ENCODE peak calls at places on chromosomes 5 and 9, in seven cellular contexts. Y, U, R, L, W, F and P are unnamed samples.
A peak's percentile ranks its signal among the peaks of the same experiment; 100 is the strongest.

GRCh38 chr5:78691073-78691960 is 42.7 kb upstream of the LHFPL2 start:
- DNase-seq in Y (no peak), U (no peak), R (no peak), L (no peak), W (no peak), F (no peak), P (no peak)

GRCh38 chr5:109319351-109319750 is 90.4 kb downstream of the PJA2 start:
- DNase-seq in Y (no peak), U (no peak), R (no peak), L (no peak), W (no peak), F (no peak), P (no peak)

GRCh38 chr5:27708579-27708978 is 670.2 kb upstream of the CDH9 start:
- DNase-seq in Y (no peak), U (peak; percentile 11), R (no peak), L (no peak), W (no peak), F (no peak), P (no peak)

GRCh38 chr5:26791433-26791832 is 247.0 kb downstream of the CDH9 start:
- DNase-seq in Y (no peak), U (no peak), R (no peak), L (no peak), W (no peak), F (no peak), P (no peak)

GRCh38 chr9:81560851-81561732 is 128.3 kb downstream of the TLE1 start:
- DNase-seq in Y (no peak), U (peak; percentile 26), R (no peak), L (no peak), W (no peak), F (no peak), P (no peak)

GRCh38 chr9:130912932-130913598 is 16.5 kb upstream of the QRFP start:
- DNase-seq in Y (no peak), U (peak; percentile 59), R (peak; percentile 87), L (no peak), W (no peak), F (no peak), P (peak; percentile 92)

GRCh38 chr9:100428871-100429654 is 2.1 kb downstream of the MSANTD3 start:
- DNase-seq in Y (no peak), U (peak; percentile 98), R (no peak), L (peak; percentile 97), W (no peak), F (no peak), P (peak; percentile 98)

GRCh38 chr9:34392511-34392910 is 15.8 kb upstream of the MYORG start:
- DNase-seq in Y (no peak), U (no peak), R (no peak), L (no peak), W (no peak), F (no peak), P (no peak)

DNA sequence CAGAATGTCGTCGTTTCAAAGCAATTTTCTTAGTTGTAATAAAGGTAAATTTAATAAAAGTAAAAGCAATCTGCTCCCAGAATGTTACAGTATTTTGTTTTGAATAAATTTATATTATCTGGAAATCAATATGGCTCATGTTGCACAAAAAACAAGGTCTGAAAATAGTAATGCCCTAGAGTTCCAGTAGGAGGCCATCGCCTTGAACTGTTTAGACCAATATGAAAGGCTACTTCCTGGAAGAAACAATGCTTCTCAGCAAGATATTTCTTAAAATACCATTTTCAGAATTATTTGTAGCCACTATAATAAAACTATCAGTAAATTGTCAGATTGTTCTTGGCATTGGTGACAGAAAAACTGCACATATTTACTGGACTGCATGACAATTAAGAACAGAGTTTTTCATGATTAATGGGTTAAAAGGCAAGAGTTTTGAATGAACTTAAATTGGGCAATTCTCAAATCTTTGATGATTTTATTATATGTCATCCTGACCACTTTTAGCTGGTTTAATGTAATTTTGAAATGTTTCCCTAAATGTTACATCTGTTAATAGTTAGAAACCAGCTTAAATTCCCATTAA is 153.2 kb downstream of the COMMD10 start:
- DNase-seq in Y (no peak), U (no peak), R (no peak), L (no peak), W (no peak), F (no peak), P (peak; percentile 1)
- TF ChIP-seq CTCF in Y (no peak), U (peak; percentile 16), R (no peak), L (peak; percentile 27), W (no peak), F (no peak), P (peak; percentile 28)

GRCh38 chr5:110726249-110727024 is at the start of gene TMEM232:
- DNase-seq in Y (peak; percentile 86), U (peak; percentile 81), R (peak; percentile 73), L (peak; percentile 33), W (peak; percentile 80), F (peak; percentile 78), P (peak; percentile 30)
- H3K4me3 ChIP-seq in Y (peak within 1 kb of the TSS; percentile 11), U (peak within 1 kb of the TSS; percentile 44), R (peak within 1 kb of the TSS; percentile 65), L (peak within 1 kb of the TSS; percentile 28), W (no peak within 1 kb of the TSS), F (peak within 1 kb of the TSS; percentile 30), P (peak within 1 kb of the TSS; percentile 40)

GRCh38 chr5:76583163-76584047 is 39.8 kb downstream of the F2RL2 start:
- DNase-seq in Y (peak; percentile 41), U (peak; percentile 43), R (no peak), L (no peak), W (no peak), F (no peak), P (no peak)
- TF ChIP-seq CTCF in Y (peak; percentile 49), U (peak; percentile 50), R (no peak), L (peak; percentile 21), W (peak; percentile 14), F (peak; percentile 9), P (peak; percentile 34)

GRCh38 chr5:160312960-160313734 is 783 bp upstream of the CCNJL start:
- DNase-seq in Y (no peak), U (no peak), R (no peak), L (no peak), W (no peak), F (no peak), P (no peak)

GRCh38 chr5:160310140-160310909 is 2.0 kb downstream of the CCNJL start:
- DNase-seq in Y (no peak), U (no peak), R (no peak), L (no peak), W (no peak), F (no peak), P (no peak)

GRCh38 chr5:160311491-160312138 is 749 bp downstream of the CCNJL start:
- DNase-seq in Y (peak; percentile 8), U (peak; percentile 13), R (peak; percentile 55), L (no peak), W (peak; percentile 51), F (no peak), P (no peak)

GRCh38 chr5:160312139-160312959 is at the start of gene CCNJL:
- DNase-seq in Y (peak; percentile 41), U (peak; percentile 49), R (peak; percentile 66), L (no peak), W (peak; percentile 66), F (peak; percentile 19), P (no peak)

DNA sequence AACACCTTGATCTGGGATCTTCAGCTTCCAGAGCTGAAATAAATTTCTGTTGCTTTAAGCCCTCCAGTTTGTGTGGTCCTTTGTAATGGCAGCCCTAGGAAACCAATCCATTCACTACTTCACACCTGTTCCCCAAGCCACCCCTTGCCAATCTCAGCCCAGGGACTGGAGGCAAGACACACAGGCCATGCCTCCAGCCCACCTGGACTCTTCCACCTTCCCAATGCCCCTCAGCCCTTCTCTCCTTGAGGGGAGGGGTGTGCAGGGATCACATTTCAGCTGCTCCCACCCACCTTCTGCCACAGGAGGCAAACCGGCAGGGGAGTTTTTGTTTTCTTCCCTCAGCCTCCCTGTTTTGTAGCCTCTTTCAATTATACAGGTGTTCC is 1.5 kb downstream of the CCNJL start:
- DNase-seq in Y (no peak), U (no peak), R (no peak), L (no peak), W (no peak), F (no peak), P (no peak)
- H3K4me3 ChIP-seq in Y (no peak overlapping the region), U (peak overlapping the region; percentile 77), R (no peak overlapping the region), L (no peak overlapping the region), W (no peak overlapping the region), F (no peak overlapping the region), P (no peak overlapping the region)

DNA sequence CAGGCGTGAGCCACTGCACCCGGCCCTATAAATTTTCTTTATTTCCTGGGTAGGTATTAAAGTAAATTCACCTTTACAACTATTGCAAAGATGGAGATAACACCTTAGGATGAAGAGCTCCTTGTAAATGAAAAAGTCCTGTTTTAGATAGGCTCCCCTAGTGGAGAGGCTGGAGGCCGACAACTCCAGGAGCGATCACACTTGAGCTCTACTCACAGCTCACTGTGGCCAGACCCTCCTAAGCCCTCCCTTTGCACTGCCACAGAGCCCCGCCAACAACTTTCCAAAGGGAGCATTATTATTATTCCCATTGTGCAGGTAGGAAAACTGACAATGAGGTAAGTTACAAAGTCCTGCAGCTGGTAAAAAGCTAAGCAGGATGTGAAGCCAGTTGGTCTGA is 139.1 kb upstream of the ERCC6L2 start:
- DNase-seq in Y (no peak), U (peak; percentile 22), R (no peak), L (no peak), W (no peak), F (no peak), P (no peak)
- TF ChIP-seq CTCF in Y (no peak), U (peak; percentile 53), R (no peak), L (peak; percentile 49), W (no peak), F (no peak), P (peak; percentile 36)

GRCh38 chr5:180832638-180833068 is 28.4 kb downstream of the ZFP62 start:
- DNase-seq in Y (no peak), U (no peak), R (no peak), L (no peak), W (no peak), F (no peak), P (no peak)
- H3K4me3 ChIP-seq in Y (no peak overlapping the region), U (no peak overlapping the region), R (peak overlapping the region; percentile 81), L (no peak overlapping the region), W (no peak overlapping the region), F (peak overlapping the region; percentile 89), P (peak overlapping the region; percentile 79)

GRCh38 chr9:132823370-132824144 is 54.5 kb downstream of the AK8 start:
- DNase-seq in Y (no peak), U (no peak), R (no peak), L (no peak), W (no peak), F (no peak), P (no peak)
- TF ChIP-seq CTCF in Y (no peak), U (no peak), R (no peak), L (no peak), W (no peak), F (no peak), P (no peak)

DNA sequence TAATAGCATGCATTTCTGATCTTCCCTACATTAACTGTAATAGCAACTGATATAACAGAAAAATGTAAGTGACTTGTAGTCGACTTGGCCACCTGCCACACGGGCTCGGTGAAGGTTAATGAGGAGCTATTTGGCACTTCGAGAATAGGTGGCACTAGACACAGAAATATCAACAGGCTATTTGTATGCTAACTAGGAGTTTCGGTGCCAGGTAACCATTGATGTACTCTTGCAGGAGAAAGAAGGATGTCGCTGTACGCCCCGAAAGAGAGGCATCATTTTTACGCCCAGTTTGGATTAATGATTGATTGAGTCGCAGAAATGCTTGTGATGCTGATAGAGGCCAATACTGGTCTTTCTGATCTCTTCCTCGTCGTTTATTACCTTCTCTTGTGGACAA is 516 bp upstream of the DMRT2 start:
- DNase-seq in Y (peak; percentile 33), U (no peak), R (peak; percentile 58), L (no peak), W (no peak), F (no peak), P (no peak)
- H3K4me3 ChIP-seq in Y (no peak overlapping the region), U (no peak overlapping the region), R (peak overlapping the region; percentile 64), L (no peak overlapping the region), W (no peak overlapping the region), F (no peak overlapping the region), P (no peak overlapping the region)

GRCh38 chr9:4327504-4328191 is 27.8 kb upstream of the GLIS3 start:
- DNase-seq in Y (no peak), U (peak; percentile 46), R (no peak), L (peak; percentile 53), W (no peak), F (no peak), P (peak; percentile 52)
- TF ChIP-seq CTCF in Y (no peak), U (no peak), R (no peak), L (peak; percentile 31), W (no peak), F (no peak), P (no peak)